ENCODE peak calls at places on chromosomes 5 and 9, in eight cellular contexts. One of them, this sample, is unnamed.

GRCh38 chr5:159947708-159948358 is 31.6 kb downstream of the ADRA1B start:
- DNase-seq in small intestine: peak; percentile 71
- DNase-seq in heart right ventricle: no peak
- DNase-seq in heart left ventricle: no peak
- DNase-seq in psoas muscle: no peak
- DNase-seq in dorsolateral prefrontal cortex: no peak
- DNase-seq in brain microvascular endothelial cell: no peak
- DNase-seq in naive thymus-derived CD4-positive, alpha-beta T cell: no peak
- DNase-seq in this sample: no peak

GRCh38 chr9:132731230-132731629 is 61.0 kb downstream of the GTF3C4 start:
- DNase-seq in small intestine: peak; percentile 24
- DNase-seq in heart right ventricle: no peak
- DNase-seq in heart left ventricle: no peak
- DNase-seq in psoas muscle: no peak
- DNase-seq in dorsolateral prefrontal cortex: no peak
- DNase-seq in brain microvascular endothelial cell: no peak
- DNase-seq in naive thymus-derived CD4-positive, alpha-beta T cell: no peak
- DNase-seq in this sample: no peak

GRCh38 chr5:1785062-1785461 is 14.6 kb downstream of the MRPL36 start:
- DNase-seq in small intestine: no peak
- DNase-seq in heart right ventricle: no peak
- DNase-seq in heart left ventricle: no peak
- DNase-seq in psoas muscle: peak; percentile 3
- DNase-seq in dorsolateral prefrontal cortex: no peak
- DNase-seq in brain microvascular endothelial cell: no peak
- DNase-seq in naive thymus-derived CD4-positive, alpha-beta T cell: no peak
- DNase-seq in this sample: peak; percentile 9

GRCh38 chr5:1064383-1065142 is 47.3 kb downstream of the SLC12A7 start:
- DNase-seq in small intestine: no peak
- DNase-seq in heart right ventricle: no peak
- DNase-seq in heart left ventricle: peak; percentile 46
- DNase-seq in psoas muscle: peak; percentile 5
- DNase-seq in dorsolateral prefrontal cortex: no peak
- DNase-seq in brain microvascular endothelial cell: no peak
- DNase-seq in naive thymus-derived CD4-positive, alpha-beta T cell: no peak
- DNase-seq in this sample: peak; percentile 41

GRCh38 chr5:147534172-147534951 is 24.5 kb upstream of the DPYSL3 start:
- DNase-seq in small intestine: no peak
- DNase-seq in heart right ventricle: no peak
- DNase-seq in heart left ventricle: no peak
- DNase-seq in psoas muscle: no peak
- DNase-seq in dorsolateral prefrontal cortex: no peak
- DNase-seq in brain microvascular endothelial cell: no peak
- DNase-seq in naive thymus-derived CD4-positive, alpha-beta T cell: no peak
- DNase-seq in this sample: no peak

GRCh38 chr5:82073179-82073578 is 101.4 kb downstream of the ATG10 start:
- DNase-seq in small intestine: no peak
- DNase-seq in heart right ventricle: no peak
- DNase-seq in heart left ventricle: no peak
- DNase-seq in psoas muscle: no peak
- DNase-seq in dorsolateral prefrontal cortex: no peak
- DNase-seq in brain microvascular endothelial cell: peak; percentile 2
- DNase-seq in naive thymus-derived CD4-positive, alpha-beta T cell: no peak
- DNase-seq in this sample: no peak

GRCh38 chr9:83043583-83043982 is 19.4 kb downstream of the RASEF start:
- DNase-seq in small intestine: no peak
- DNase-seq in heart right ventricle: no peak
- DNase-seq in heart left ventricle: no peak
- DNase-seq in psoas muscle: no peak
- DNase-seq in dorsolateral prefrontal cortex: no peak
- DNase-seq in brain microvascular endothelial cell: no peak
- DNase-seq in naive thymus-derived CD4-positive, alpha-beta T cell: no peak
- DNase-seq in this sample: no peak

GRCh38 chr5:141095263-141095641 is 837 bp downstream of the PCDHB2 start:
- DNase-seq in small intestine: no peak
- DNase-seq in heart right ventricle: no peak
- DNase-seq in heart left ventricle: peak; percentile 49
- DNase-seq in psoas muscle: no peak
- DNase-seq in dorsolateral prefrontal cortex: no peak
- DNase-seq in brain microvascular endothelial cell: no peak
- DNase-seq in naive thymus-derived CD4-positive, alpha-beta T cell: no peak
- DNase-seq in this sample: no peak

GRCh38 chr5:163894645-163895044 is 389.2 kb downstream of the MAT2B start:
- DNase-seq in small intestine: no peak
- DNase-seq in heart right ventricle: no peak
- DNase-seq in heart left ventricle: no peak
- DNase-seq in psoas muscle: no peak
- DNase-seq in dorsolateral prefrontal cortex: no peak
- DNase-seq in brain microvascular endothelial cell: no peak
- DNase-seq in naive thymus-derived CD4-positive, alpha-beta T cell: no peak
- DNase-seq in this sample: no peak

GRCh38 chr5:15526413-15526812 is 26.4 kb downstream of the FBXL7 start:
- DNase-seq in small intestine: no peak
- DNase-seq in heart right ventricle: no peak
- DNase-seq in heart left ventricle: no peak
- DNase-seq in psoas muscle: no peak
- DNase-seq in dorsolateral prefrontal cortex: no peak
- DNase-seq in brain microvascular endothelial cell: no peak
- DNase-seq in naive thymus-derived CD4-positive, alpha-beta T cell: no peak
- DNase-seq in this sample: no peak

GRCh38 chr5:18091758-18092157 is 457.5 kb downstream of the TAF11L14 start:
- DNase-seq in small intestine: no peak
- DNase-seq in heart right ventricle: no peak
- DNase-seq in heart left ventricle: no peak
- DNase-seq in psoas muscle: no peak
- DNase-seq in dorsolateral prefrontal cortex: no peak
- DNase-seq in brain microvascular endothelial cell: no peak
- DNase-seq in naive thymus-derived CD4-positive, alpha-beta T cell: no peak
- DNase-seq in this sample: no peak

GRCh38 chr9:106934424-106934823 is 71.5 kb downstream of the ZNF462 start:
- DNase-seq in small intestine: no peak
- DNase-seq in heart right ventricle: no peak
- DNase-seq in heart left ventricle: no peak
- DNase-seq in psoas muscle: no peak
- DNase-seq in dorsolateral prefrontal cortex: no peak
- DNase-seq in brain microvascular endothelial cell: no peak
- DNase-seq in naive thymus-derived CD4-positive, alpha-beta T cell: no peak
- DNase-seq in this sample: no peak

GRCh38 chr5:92637960-92638359 is 943.1 kb downstream of the NR2F1-AS1 start:
- DNase-seq in small intestine: no peak
- DNase-seq in heart right ventricle: no peak
- DNase-seq in heart left ventricle: no peak
- DNase-seq in psoas muscle: no peak
- DNase-seq in dorsolateral prefrontal cortex: no peak
- DNase-seq in brain microvascular endothelial cell: no peak
- DNase-seq in naive thymus-derived CD4-positive, alpha-beta T cell: no peak
- DNase-seq in this sample: no peak

GRCh38 chr5:36934740-36935356 is 58.3 kb downstream of the NIPBL start:
- DNase-seq in small intestine: no peak
- DNase-seq in heart right ventricle: no peak
- DNase-seq in heart left ventricle: no peak
- DNase-seq in psoas muscle: no peak
- DNase-seq in dorsolateral prefrontal cortex: no peak
- DNase-seq in brain microvascular endothelial cell: peak; percentile 27
- DNase-seq in naive thymus-derived CD4-positive, alpha-beta T cell: no peak
- DNase-seq in this sample: no peak

GRCh38 chr5:62214701-62215100 is 91.3 kb upstream of the KIF2A start:
- DNase-seq in small intestine: no peak
- DNase-seq in heart right ventricle: no peak
- DNase-seq in heart left ventricle: no peak
- DNase-seq in psoas muscle: no peak
- DNase-seq in dorsolateral prefrontal cortex: no peak
- DNase-seq in brain microvascular endothelial cell: peak; percentile 4
- DNase-seq in naive thymus-derived CD4-positive, alpha-beta T cell: no peak
- DNase-seq in this sample: no peak

GRCh38 chr5:159945359-159945758 is 29.1 kb downstream of the ADRA1B start:
- DNase-seq in small intestine: no peak
- DNase-seq in heart right ventricle: no peak
- DNase-seq in heart left ventricle: no peak
- DNase-seq in psoas muscle: no peak
- DNase-seq in dorsolateral prefrontal cortex: no peak
- DNase-seq in brain microvascular endothelial cell: no peak
- DNase-seq in naive thymus-derived CD4-positive, alpha-beta T cell: no peak
- DNase-seq in this sample: no peak

GRCh38 chr9:79263666-79264460 is 307.9 kb upstream of the TLE4 start:
- DNase-seq in small intestine: no peak
- DNase-seq in heart right ventricle: no peak
- DNase-seq in heart left ventricle: no peak
- DNase-seq in psoas muscle: no peak
- DNase-seq in dorsolateral prefrontal cortex: no peak
- DNase-seq in brain microvascular endothelial cell: peak; percentile 20
- DNase-seq in naive thymus-derived CD4-positive, alpha-beta T cell: no peak
- DNase-seq in this sample: peak; percentile 62

GRCh38 chr5:149895416-149896345 is 48.9 kb downstream of the PDE6A start:
- DNase-seq in small intestine: no peak
- DNase-seq in heart right ventricle: no peak
- DNase-seq in heart left ventricle: no peak
- DNase-seq in psoas muscle: no peak
- DNase-seq in dorsolateral prefrontal cortex: no peak
- DNase-seq in brain microvascular endothelial cell: no peak
- DNase-seq in naive thymus-derived CD4-positive, alpha-beta T cell: no peak
- DNase-seq in this sample: no peak

GRCh38 chr9:8917978-8918739 is 1118.6 kb upstream of the DMAC1 start:
- DNase-seq in small intestine: no peak
- DNase-seq in heart right ventricle: no peak
- DNase-seq in heart left ventricle: no peak
- DNase-seq in psoas muscle: no peak
- DNase-seq in dorsolateral prefrontal cortex: no peak
- DNase-seq in brain microvascular endothelial cell: no peak
- DNase-seq in naive thymus-derived CD4-positive, alpha-beta T cell: no peak
- DNase-seq in this sample: no peak

GRCh38 chr5:87499478-87500410 is 87.0 kb upstream of the CCNH start:
- DNase-seq in small intestine: no peak
- DNase-seq in heart right ventricle: no peak
- DNase-seq in heart left ventricle: peak; percentile 59
- DNase-seq in psoas muscle: no peak
- DNase-seq in dorsolateral prefrontal cortex: no peak
- DNase-seq in brain microvascular endothelial cell: no peak
- DNase-seq in naive thymus-derived CD4-positive, alpha-beta T cell: no peak
- DNase-seq in this sample: no peak

GRCh38 chr5:140821375-140822280 is at the start of gene PCDHA5:
- DNase-seq in small intestine: peak; percentile 5
- DNase-seq in heart right ventricle: no peak
- DNase-seq in heart left ventricle: no peak
- DNase-seq in psoas muscle: no peak
- DNase-seq in dorsolateral prefrontal cortex: no peak
- DNase-seq in brain microvascular endothelial cell: peak; percentile 22
- DNase-seq in naive thymus-derived CD4-positive, alpha-beta T cell: no peak
- DNase-seq in this sample: peak; percentile 70

GRCh38 chr5:139407517-139407916 is 3.6 kb upstream of the SPATA24 start:
- DNase-seq in small intestine: no peak
- DNase-seq in heart right ventricle: no peak
- DNase-seq in heart left ventricle: no peak
- DNase-seq in psoas muscle: no peak
- DNase-seq in dorsolateral prefrontal cortex: no peak
- DNase-seq in brain microvascular endothelial cell: no peak
- DNase-seq in naive thymus-derived CD4-positive, alpha-beta T cell: no peak
- DNase-seq in this sample: no peak

GRCh38 chr9:10268500-10269485 is 344.0 kb downstream of the PTPRD start:
- DNase-seq in small intestine: no peak
- DNase-seq in heart right ventricle: peak; percentile 38
- DNase-seq in heart left ventricle: no peak
- DNase-seq in psoas muscle: no peak
- DNase-seq in dorsolateral prefrontal cortex: peak; percentile 7
- DNase-seq in brain microvascular endothelial cell: peak; percentile 77
- DNase-seq in naive thymus-derived CD4-positive, alpha-beta T cell: no peak
- DNase-seq in this sample: no peak

GRCh38 chr5:177365845-177366527 is 8.3 kb downstream of the RGS14 start:
- DNase-seq in small intestine: no peak
- DNase-seq in heart right ventricle: no peak
- DNase-seq in heart left ventricle: peak; percentile 52
- DNase-seq in psoas muscle: no peak
- DNase-seq in dorsolateral prefrontal cortex: no peak
- DNase-seq in brain microvascular endothelial cell: no peak
- DNase-seq in naive thymus-derived CD4-positive, alpha-beta T cell: no peak
- DNase-seq in this sample: no peak
- H3K4me3 ChIP-seq in small intestine: no peak overlapping the region
- H3K4me3 ChIP-seq in heart right ventricle: no peak overlapping the region
- H3K4me3 ChIP-seq in heart left ventricle: no peak overlapping the region
- H3K4me3 ChIP-seq in psoas muscle: peak overlapping the region; percentile 72
- H3K4me3 ChIP-seq in dorsolateral prefrontal cortex: no peak overlapping the region
- H3K4me3 ChIP-seq in brain microvascular endothelial cell: no peak overlapping the region
- H3K4me3 ChIP-seq in naive thymus-derived CD4-positive, alpha-beta T cell: no peak overlapping the region
- H3K4me3 ChIP-seq in this sample: no peak overlapping the region

GRCh38 chr5:136012041-136012804 is 16.6 kb upstream of the TGFBI start:
- DNase-seq in small intestine: peak; percentile 25
- DNase-seq in heart right ventricle: no peak
- DNase-seq in heart left ventricle: no peak
- DNase-seq in psoas muscle: no peak
- DNase-seq in dorsolateral prefrontal cortex: no peak
- DNase-seq in brain microvascular endothelial cell: no peak
- DNase-seq in naive thymus-derived CD4-positive, alpha-beta T cell: no peak
- DNase-seq in this sample: no peak
- H3K27ac ChIP-seq in small intestine: no peak overlapping the region
- H3K27ac ChIP-seq in heart right ventricle: no peak overlapping the region
- H3K27ac ChIP-seq in heart left ventricle: peak overlapping the region; percentile 17
- H3K27ac ChIP-seq in psoas muscle: no peak overlapping the region
- H3K27ac ChIP-seq in dorsolateral prefrontal cortex: no peak overlapping the region
- H3K27ac ChIP-seq in brain microvascular endothelial cell: peak overlapping the region; percentile 61
- H3K27ac ChIP-seq in naive thymus-derived CD4-positive, alpha-beta T cell: no peak overlapping the region
- H3K27ac ChIP-seq in this sample: no peak overlapping the region

DNA sequence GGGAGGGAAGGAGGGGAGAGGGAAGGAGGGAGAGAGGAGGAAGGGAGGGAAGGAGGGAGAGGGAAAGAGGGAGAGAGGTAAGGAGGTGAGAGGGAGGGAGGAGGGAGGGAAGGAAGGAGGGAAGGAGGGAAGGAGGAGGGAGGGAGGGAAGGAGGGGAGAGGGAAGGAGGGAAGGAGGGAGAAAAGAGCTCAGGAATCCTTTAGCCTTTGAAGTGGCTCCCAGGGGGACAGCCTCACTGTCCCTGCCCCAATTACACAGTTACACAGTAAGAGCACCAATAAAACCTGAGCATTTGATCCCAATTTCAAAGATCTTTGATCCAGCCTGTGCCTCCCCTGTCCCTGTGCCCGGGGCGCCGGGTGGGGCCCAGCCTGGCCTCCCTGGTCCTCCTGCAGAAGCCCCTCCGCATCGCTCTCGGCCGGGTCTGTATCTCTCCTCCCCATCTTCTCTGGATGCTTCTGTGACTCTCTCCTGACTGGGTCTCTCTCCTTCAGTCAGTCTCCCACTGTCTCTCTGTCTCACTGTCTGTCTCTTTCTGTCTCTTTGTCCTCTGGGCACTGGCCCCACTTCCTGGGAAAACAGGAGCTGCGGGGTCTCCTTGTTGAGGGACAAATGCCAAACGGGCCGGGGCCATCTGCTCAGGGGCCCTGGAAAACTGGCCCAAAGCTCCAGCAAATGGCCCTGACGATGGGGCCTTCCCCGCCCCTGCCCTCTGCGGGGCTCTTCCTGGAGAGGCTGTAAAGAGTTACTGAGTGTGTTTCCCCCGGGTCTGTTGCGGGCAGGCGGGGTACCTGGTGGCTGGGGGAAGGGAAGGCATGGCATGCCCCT is 54.2 kb upstream of the EGFL7 start:
- DNase-seq in small intestine: no peak
- DNase-seq in heart right ventricle: no peak
- DNase-seq in heart left ventricle: no peak
- DNase-seq in psoas muscle: no peak
- DNase-seq in dorsolateral prefrontal cortex: no peak
- DNase-seq in brain microvascular endothelial cell: no peak
- DNase-seq in naive thymus-derived CD4-positive, alpha-beta T cell: no peak
- DNase-seq in this sample: no peak
- H3K4me3 ChIP-seq in small intestine: no peak overlapping the region
- H3K4me3 ChIP-seq in heart right ventricle: no peak overlapping the region
- H3K4me3 ChIP-seq in heart left ventricle: no peak overlapping the region
- H3K4me3 ChIP-seq in psoas muscle: no peak overlapping the region
- H3K4me3 ChIP-seq in dorsolateral prefrontal cortex: no peak overlapping the region
- H3K4me3 ChIP-seq in brain microvascular endothelial cell: no peak overlapping the region
- H3K4me3 ChIP-seq in naive thymus-derived CD4-positive, alpha-beta T cell: no peak overlapping the region
- H3K4me3 ChIP-seq in this sample: no peak overlapping the region

GRCh38 chr5:55319481-55319880 is 11.7 kb downstream of the MTREX start:
- DNase-seq in small intestine: no peak
- DNase-seq in heart right ventricle: no peak
- DNase-seq in heart left ventricle: no peak
- DNase-seq in psoas muscle: no peak
- DNase-seq in dorsolateral prefrontal cortex: no peak
- DNase-seq in brain microvascular endothelial cell: no peak
- DNase-seq in naive thymus-derived CD4-positive, alpha-beta T cell: no peak
- DNase-seq in this sample: no peak
- H3K27ac ChIP-seq in small intestine: no peak overlapping the region
- H3K27ac ChIP-seq in heart right ventricle: no peak overlapping the region
- H3K27ac ChIP-seq in heart left ventricle: no peak overlapping the region
- H3K27ac ChIP-seq in psoas muscle: no peak overlapping the region
- H3K27ac ChIP-seq in dorsolateral prefrontal cortex: peak overlapping the region; percentile 45
- H3K27ac ChIP-seq in brain microvascular endothelial cell: no peak overlapping the region
- H3K27ac ChIP-seq in naive thymus-derived CD4-positive, alpha-beta T cell: no peak overlapping the region
- H3K27ac ChIP-seq in this sample: peak overlapping the region; percentile 28